ENCODE peak calls at places on chromosomes 4 and X, in six cellular contexts. R is cardiac muscle cell, U is astrocyte, N is fibroblast of lung, I is mammary epithelial cell, C is SJCRH30. E is an unnamed sample.

GRCh38 chrX:134373736-134374135 is 86.2 kb upstream of the HPRT1 start:
- DNase-seq in R (peak; percentile 12), U (no peak), N (no peak), I (no peak), C (no peak), E (no peak)

GRCh38 chr4:13539721-13540445 is 4.4 kb downstream of the NKX3-2 start:
- DNase-seq in R (no peak), U (no peak), N (no peak), I (no peak), C (no peak), E (no peak)

GRCh38 chrX:39835776-39836175 is 262.0 kb downstream of the BCOR start:
- DNase-seq in R (no peak), U (no peak), N (no peak), I (no peak), C (no peak), E (no peak)

GRCh38 chr4:15913631-15913970 is 24.9 kb downstream of the FGFBP1 start:
- DNase-seq in R (no peak), U (peak; percentile 99), N (peak; percentile 70), I (peak; percentile 99), C (no peak), E (no peak)

GRCh38 chr4:85842540-85842939 is 367.6 kb downstream of the ARHGAP24 start:
- DNase-seq in R (no peak), U (peak; percentile 57), N (peak; percentile 41), I (no peak), C (peak; percentile 82), E (no peak)

GRCh38 chr4:88335092-88335665 is 43.5 kb upstream of the HERC6 start:
- DNase-seq in R (peak; percentile 12), U (no peak), N (peak; percentile 69), I (no peak), C (no peak), E (no peak)

GRCh38 chr4:10577018-10577417 is 107.5 kb downstream of the CLNK start:
- DNase-seq in R (no peak), U (no peak), N (no peak), I (no peak), C (no peak), E (no peak)

GRCh38 chrX:153635788-153636668 is 11.0 kb upstream of the DUSP9 start:
- DNase-seq in R (no peak), U (no peak), N (no peak), I (no peak), C (no peak), E (peak; percentile 60)

GRCh38 chr4:4417886-4418285 is 31.0 kb downstream of the NSG1 start:
- DNase-seq in R (no peak), U (no peak), N (no peak), I (no peak), C (no peak), E (no peak)

GRCh38 chrX:1462596-1463251 is 10.0 kb upstream of the ASMTL start:
- DNase-seq in R (no peak), U (peak; percentile 87), N (no peak), I (no peak), C (no peak), E (no peak)

GRCh38 chrX:105865709-105866108 is 43.4 kb downstream of the NRK start:
- DNase-seq in R (no peak), U (no peak), N (no peak), I (no peak), C (no peak), E (no peak)

GRCh38 chrX:39627257-39627656 is 470.5 kb downstream of the BCOR start:
- DNase-seq in R (no peak), U (no peak), N (no peak), I (no peak), C (no peak), E (peak; percentile 71)

GRCh38 chr4:102683846-102684581 is 76.8 kb downstream of the MANBA start:
- DNase-seq in R (peak; percentile 14), U (no peak), N (no peak), I (peak; percentile 15), C (no peak), E (no peak)

GRCh38 chr4:151331276-151332042 is 6.1 kb upstream of the SH3D19 start:
- DNase-seq in R (no peak), U (peak; percentile 74), N (no peak), I (peak; percentile 81), C (no peak), E (no peak)

GRCh38 chrX:39850209-39850608 is 247.5 kb downstream of the BCOR start:
- DNase-seq in R (no peak), U (no peak), N (no peak), I (no peak), C (no peak), E (no peak)

GRCh38 chrX:133988010-133988409 is 2.6 kb upstream of the GPC3 start:
- DNase-seq in R (no peak), U (no peak), N (no peak), I (no peak), C (no peak), E (peak; percentile 13)

GRCh38 chrX:121114691-121115090 is 67.3 kb downstream of the GLUD2 start:
- DNase-seq in R (no peak), U (no peak), N (no peak), I (no peak), C (no peak), E (no peak)

GRCh38 chrX:67726028-67726427 is 182.2 kb downstream of the AR start:
- DNase-seq in R (no peak), U (no peak), N (no peak), I (no peak), C (no peak), E (no peak)

GRCh38 chrX:40380649-40381488 is 199.9 kb upstream of the ATP6AP2 start:
- DNase-seq in R (no peak), U (no peak), N (no peak), I (no peak), C (peak; percentile 4), E (no peak)

GRCh38 chr4:175891863-175892262 is 79.8 kb upstream of the GPM6A start:
- DNase-seq in R (peak; percentile 26), U (peak; percentile 26), N (peak; percentile 44), I (peak; percentile 2), C (no peak), E (no peak)

GRCh38 chr4:150479665-150480064 is 102.3 kb upstream of the MAB21L2 start:
- DNase-seq in R (no peak), U (no peak), N (peak; percentile 78), I (no peak), C (no peak), E (no peak)

GRCh38 chrX:345020-345925 is 26.7 kb upstream of the GTPBP6 start:
- DNase-seq in R (no peak), U (no peak), N (no peak), I (no peak), C (no peak), E (no peak)

GRCh38 chr4:18508801-18509200 is 487.2 kb upstream of the LCORL start:
- DNase-seq in R (no peak), U (no peak), N (no peak), I (no peak), C (no peak), E (no peak)

GRCh38 chrX:40065291-40066046 is 32.3 kb downstream of the BCOR start:
- DNase-seq in R (no peak), U (no peak), N (no peak), I (no peak), C (peak; percentile 7), E (no peak)

GRCh38 chr4:73345399-73345975 is 58.6 kb upstream of the ALB start:
- DNase-seq in R (no peak), U (no peak), N (no peak), I (no peak), C (no peak), E (no peak)

GRCh38 chr4:153259679-153260078 is 55.4 kb downstream of the TRIM2 start:
- DNase-seq in R (no peak), U (no peak), N (no peak), I (no peak), C (no peak), E (no peak)

GRCh38 chr4:158810487-158811215 is 41.8 kb downstream of the FNIP2 start:
- DNase-seq in R (no peak), U (peak; percentile 100), N (peak; percentile 89), I (peak; percentile 87), C (peak; percentile 26), E (no peak)

DNA sequence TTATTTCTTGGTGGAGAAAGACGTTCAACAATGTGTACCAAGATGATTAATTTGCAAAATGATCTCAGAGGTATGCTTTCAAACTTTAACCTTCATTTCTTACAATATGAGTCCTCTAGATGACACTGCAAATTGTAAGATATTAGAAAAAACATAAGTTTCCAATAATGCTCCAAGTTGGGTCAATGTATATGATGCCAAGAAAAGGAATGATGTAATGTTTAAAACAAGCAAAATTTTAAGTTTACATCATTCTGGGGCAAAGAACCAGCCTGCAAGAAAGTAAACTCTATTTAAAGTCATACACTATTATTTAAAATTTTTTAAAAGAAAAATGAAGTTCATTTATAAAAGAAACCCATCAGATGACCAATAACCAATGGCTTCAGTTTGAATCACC is 56.1 kb downstream of the PRSS12 start:
- DNase-seq in R (no peak), U (no peak), N (no peak), I (no peak), C (no peak), E (no peak)
- H3K9me3 ChIP-seq in R (no peaks in the 10 kb centered on the region), U (no peaks in the 10 kb centered on the region), N (no peaks in the 10 kb centered on the region), I (no peaks in the 10 kb centered on the region), C (no peaks in the 10 kb centered on the region), E (no peaks in the 10 kb centered on the region)

GRCh38 chrX:16774746-16775145 is 11.5 kb upstream of the TXLNG start:
- DNase-seq in R (no peak), U (no peak), N (no peak), I (peak; percentile 12), C (no peak), E (no peak)
- H3K9me3 ChIP-seq in R (no peaks in the 10 kb centered on the region), U (no peaks in the 10 kb centered on the region), N (no peaks in the 10 kb centered on the region), I (no peaks in the 10 kb centered on the region), C (no peaks in the 10 kb centered on the region), E (no peaks in the 10 kb centered on the region)

DNA sequence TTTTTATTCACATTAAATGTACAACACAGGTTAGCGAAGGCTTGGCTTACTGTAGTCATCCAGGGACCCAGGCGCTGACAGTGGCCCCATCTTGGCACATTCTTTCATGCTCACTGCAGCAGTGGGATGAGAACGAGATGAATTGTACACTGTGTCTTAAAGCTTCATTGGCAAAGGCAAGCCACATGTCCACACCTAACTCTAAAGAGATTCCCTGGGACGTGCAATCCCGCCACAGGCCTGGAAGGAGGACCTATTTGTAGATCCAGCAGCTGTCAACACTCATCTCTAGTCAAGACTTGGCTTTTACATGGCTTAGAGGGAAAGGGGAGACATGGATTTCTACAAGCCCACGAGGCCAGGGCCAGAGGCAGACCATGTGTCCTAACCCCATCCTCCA is 16.1 kb upstream of the CXCR3 start:
- DNase-seq in R (peak; percentile 69), U (no peak), N (no peak), I (no peak), C (peak; percentile 12), E (no peak)
- H3K9me3 ChIP-seq in R (no peaks in the 10 kb centered on the region), U (no peaks in the 10 kb centered on the region), N (no peaks in the 10 kb centered on the region), I (no peaks in the 10 kb centered on the region), C (no peaks in the 10 kb centered on the region), E (no peaks in the 10 kb centered on the region)

DNA sequence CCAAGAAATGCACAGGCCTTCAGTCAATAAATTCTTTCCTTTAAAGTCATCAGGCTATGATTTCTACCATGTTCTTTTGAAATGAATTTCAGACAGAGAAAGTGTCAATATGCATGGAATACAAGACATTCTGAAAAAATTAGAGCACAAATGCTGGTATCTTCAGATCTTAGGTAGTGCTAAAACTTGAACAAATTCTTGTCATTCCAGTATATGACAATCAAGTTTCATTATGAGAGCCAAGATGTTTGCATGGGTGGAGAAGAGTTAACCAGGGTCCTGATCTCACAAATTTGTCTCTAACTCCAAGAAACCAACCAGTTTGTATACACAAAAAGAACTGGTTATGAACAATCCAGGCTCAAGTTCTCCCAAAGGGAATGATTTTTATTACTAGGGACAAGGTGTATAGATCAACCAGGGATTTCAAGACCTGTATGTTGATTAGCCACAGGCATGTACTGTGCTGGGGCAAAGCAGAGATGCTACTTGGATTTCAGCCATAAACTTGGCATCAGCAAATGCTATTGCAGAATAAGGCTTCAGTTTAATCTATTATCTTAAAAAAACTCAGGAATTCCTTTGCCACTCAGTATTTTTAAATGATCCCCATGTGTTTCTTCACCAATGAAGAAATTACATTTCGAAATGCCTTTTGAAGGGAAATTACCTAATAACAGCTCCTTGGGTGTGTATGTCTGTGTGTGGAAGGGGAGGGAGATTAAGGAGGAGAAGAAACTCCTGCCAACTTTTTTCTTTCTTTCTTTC is 69.7 kb downstream of the FANCB start:
- DNase-seq in R (no peak), U (no peak), N (peak; percentile 8), I (peak; percentile 43), C (no peak), E (no peak)
- H3K9me3 ChIP-seq in R (no peaks in the 10 kb centered on the region), U (no peaks in the 10 kb centered on the region), N (no peaks in the 10 kb centered on the region), I (no peaks in the 10 kb centered on the region), C (no peaks in the 10 kb centered on the region), E (no peaks in the 10 kb centered on the region)

E was measured in BE2C.